ENCODE peak calls at places on chromosomes 11 and 22, in six cellular contexts. R is fibroblast of lung, I is A673, D is psoas muscle, W is Peyer's patch, Q is kidney. U is an unnamed sample.

GRCh38 chr11:133894956-133895549 is 49.7 kb upstream of the SPATA19 start:
- DNase-seq in R (peak), I (no peak), D (no peak), W (no peak), Q (no peak), U (no peak)

GRCh38 chr22:39013923-39014722 is at the start of gene APOBEC3C:
- DNase-seq in R (peak), I (peak), D (peak), W (peak), Q (peak), U (peak)

GRCh38 chr11:96961931-96962330 is 572.1 kb downstream of the JRKL start:
- DNase-seq in R (no peak), I (no peak), D (no peak), W (no peak), Q (no peak), U (no peak)

GRCh38 chr22:31870890-31871289 is 73.4 kb upstream of the YWHAH start:
- DNase-seq in R (peak), I (no peak), D (no peak), W (no peak), Q (no peak), U (no peak)

GRCh38 chr11:3939211-3939610 is 83.7 kb downstream of the STIM1 start:
- DNase-seq in R (peak), I (no peak), D (no peak), W (no peak), Q (no peak), U (no peak)

GRCh38 chr11:73197348-73197747 is 20.7 kb upstream of the P2RY2 start:
- DNase-seq in R (no peak), I (no peak), D (no peak), W (no peak), Q (no peak), U (peak)

GRCh38 chr11:69491071-69492031 is 9.9 kb downstream of the LINC01488 start:
- DNase-seq in R (no peak), I (no peak), D (peak), W (no peak), Q (peak), U (no peak)

GRCh38 chr11:7520011-7520942 is 6.5 kb downstream of the PPFIBP2 start:
- DNase-seq in R (no peak), I (no peak), D (no peak), W (peak), Q (no peak), U (no peak)

GRCh38 chr22:27801197-27801615 is 350 bp downstream of the MN1 start:
- DNase-seq in R (peak), I (peak), D (peak), W (no peak), Q (no peak), U (no peak)

GRCh38 chr22:27799334-27800249 is 2.0 kb downstream of the MN1 start:
- DNase-seq in R (peak), I (no peak), D (peak), W (no peak), Q (peak), U (no peak)

GRCh38 chr22:27798526-27799333 is 2.8 kb downstream of the MN1 start:
- DNase-seq in R (peak), I (no peak), D (no peak), W (no peak), Q (peak), U (no peak)

GRCh38 chr22:27801616-27802388 is at the start of gene MN1:
- DNase-seq in R (peak), I (peak), D (peak), W (peak), Q (peak), U (no peak)

GRCh38 chr22:27800250-27801131 is 1.1 kb downstream of the MN1 start:
- DNase-seq in R (peak), I (peak), D (peak), W (no peak), Q (peak), U (no peak)
- H3K4me3 ChIP-seq in R (peak), I (peak), D (peak), W (peak), Q (peak), U (peak)

GRCh38 chr11:76266701-76267100 is 60.4 kb upstream of the WNT11 start:
- DNase-seq in R (no peak), I (no peak), D (no peak), W (no peak), Q (no peak), U (no peak)
- H3K4me3 ChIP-seq in R (no peak), I (no peak), D (no peak), W (no peak), Q (no peak), U (no peak)

GRCh38 chr11:128516467-128516778 is 70.9 kb downstream of the ETS1 start:
- DNase-seq in R (no peak), I (no peak), D (no peak), W (no peak), Q (no peak), U (no peak)

GRCh38 chr11:128518493-128519207 is 68.7 kb downstream of the ETS1 start:
- DNase-seq in R (peak), I (no peak), D (no peak), W (no peak), Q (no peak), U (no peak)

GRCh38 chr11:128517457-128518230 is 69.7 kb downstream of the ETS1 start:
- DNase-seq in R (peak), I (no peak), D (no peak), W (no peak), Q (no peak), U (no peak)

GRCh38 chr11:128515766-128516466 is 71.4 kb downstream of the ETS1 start:
- DNase-seq in R (no peak), I (no peak), D (no peak), W (no peak), Q (no peak), U (no peak)

GRCh38 chr11:128516886-128517285 is 70.5 kb downstream of the ETS1 start:
- DNase-seq in R (no peak), I (no peak), D (no peak), W (no peak), Q (no peak), U (no peak)
- H3K4me3 ChIP-seq in R (peak), I (no peak), D (peak), W (peak), Q (peak), U (peak)

GRCh38 chr22:41048791-41049717 is 43.3 kb upstream of the EP300 start:
- DNase-seq in R (peak), I (peak), D (peak), W (no peak), Q (peak), U (no peak)
- H3K4me3 ChIP-seq in R (no peak), I (no peak), D (peak), W (no peak), Q (peak), U (peak)

GRCh38 chr22:45551310-45552016 is 48.8 kb downstream of the FBLN1 start:
- DNase-seq in R (peak), I (no peak), D (peak), W (no peak), Q (peak), U (peak)
- H3K4me3 ChIP-seq in R (no peak), I (no peak), D (no peak), W (no peak), Q (no peak), U (no peak)

U was measured in breast epithelium.